ENCODE peak calls at places on chromosome 4, in nine cellular contexts. One of them, this sample, is unnamed.

GRCh38 chr4:82797591-82798081 is 960 bp downstream of the SCD5 start:
- DNase-seq in iPS DF 6.9: no peak
- DNase-seq in HL-60: peak; percentile 7
- DNase-seq in heart left ventricle: no peak
- DNase-seq in mucosa of descending colon: peak; percentile 44
- DNase-seq in HCT116: no peak
- DNase-seq in spleen: no peak
- DNase-seq in IMR-90: peak; percentile 34
- DNase-seq in heart right ventricle: peak; percentile 22
- DNase-seq in this sample: peak; percentile 67

GRCh38 chr4:79294064-79294463 is 31.8 kb downstream of the NAA11 start:
- DNase-seq in iPS DF 6.9: no peak
- DNase-seq in HL-60: no peak
- DNase-seq in heart left ventricle: no peak
- DNase-seq in mucosa of descending colon: no peak
- DNase-seq in HCT116: no peak
- DNase-seq in spleen: no peak
- DNase-seq in IMR-90: no peak
- DNase-seq in heart right ventricle: no peak
- DNase-seq in this sample: no peak

GRCh38 chr4:4849106-4849505 is 10.4 kb upstream of the MSX1 start:
- DNase-seq in iPS DF 6.9: no peak
- DNase-seq in HL-60: no peak
- DNase-seq in heart left ventricle: no peak
- DNase-seq in mucosa of descending colon: no peak
- DNase-seq in HCT116: no peak
- DNase-seq in spleen: peak; percentile 27
- DNase-seq in IMR-90: no peak
- DNase-seq in heart right ventricle: no peak
- DNase-seq in this sample: no peak

GRCh38 chr4:41887821-41888699 is 47.2 kb upstream of the TMEM33 start:
- DNase-seq in iPS DF 6.9: no peak
- DNase-seq in HL-60: peak; percentile 23
- DNase-seq in heart left ventricle: no peak
- DNase-seq in mucosa of descending colon: no peak
- DNase-seq in HCT116: peak; percentile 34
- DNase-seq in spleen: no peak
- DNase-seq in IMR-90: peak; percentile 64
- DNase-seq in heart right ventricle: no peak
- DNase-seq in this sample: peak; percentile 33

GRCh38 chr4:529563-529962 is 30.6 kb downstream of the PIGG start:
- DNase-seq in iPS DF 6.9: no peak
- DNase-seq in HL-60: no peak
- DNase-seq in heart left ventricle: no peak
- DNase-seq in mucosa of descending colon: no peak
- DNase-seq in HCT116: no peak
- DNase-seq in spleen: peak; percentile 41
- DNase-seq in IMR-90: no peak
- DNase-seq in heart right ventricle: no peak
- DNase-seq in this sample: no peak

GRCh38 chr4:123785515-123785914 is 388.9 kb downstream of the SPRY1 start:
- DNase-seq in iPS DF 6.9: peak; percentile 22
- DNase-seq in HL-60: no peak
- DNase-seq in heart left ventricle: peak; percentile 52
- DNase-seq in mucosa of descending colon: no peak
- DNase-seq in HCT116: no peak
- DNase-seq in spleen: no peak
- DNase-seq in IMR-90: peak; percentile 96
- DNase-seq in heart right ventricle: peak; percentile 40
- DNase-seq in this sample: peak; percentile 95

GRCh38 chr4:38566811-38567398 is 97.1 kb upstream of the KLF3 start:
- DNase-seq in iPS DF 6.9: no peak
- DNase-seq in HL-60: no peak
- DNase-seq in heart left ventricle: no peak
- DNase-seq in mucosa of descending colon: no peak
- DNase-seq in HCT116: no peak
- DNase-seq in spleen: no peak
- DNase-seq in IMR-90: no peak
- DNase-seq in heart right ventricle: no peak
- DNase-seq in this sample: no peak

GRCh38 chr4:139142980-139143379 is 34.0 kb downstream of the ELF2 start:
- DNase-seq in iPS DF 6.9: no peak
- DNase-seq in HL-60: no peak
- DNase-seq in heart left ventricle: no peak
- DNase-seq in mucosa of descending colon: no peak
- DNase-seq in HCT116: no peak
- DNase-seq in spleen: no peak
- DNase-seq in IMR-90: no peak
- DNase-seq in heart right ventricle: no peak
- DNase-seq in this sample: no peak

GRCh38 chr4:1239141-1239948 is 9.6 kb downstream of the CTBP1 start:
- DNase-seq in iPS DF 6.9: no peak
- DNase-seq in HL-60: no peak
- DNase-seq in heart left ventricle: peak; percentile 14
- DNase-seq in mucosa of descending colon: peak; percentile 16
- DNase-seq in HCT116: no peak
- DNase-seq in spleen: peak; percentile 59
- DNase-seq in IMR-90: no peak
- DNase-seq in heart right ventricle: peak; percentile 2
- DNase-seq in this sample: no peak

GRCh38 chr4:72424006-72424405 is 145.0 kb downstream of the ADAMTS3 start:
- DNase-seq in iPS DF 6.9: no peak
- DNase-seq in HL-60: no peak
- DNase-seq in heart left ventricle: no peak
- DNase-seq in mucosa of descending colon: no peak
- DNase-seq in HCT116: no peak
- DNase-seq in spleen: no peak
- DNase-seq in IMR-90: no peak
- DNase-seq in heart right ventricle: no peak
- DNase-seq in this sample: no peak

DNA sequence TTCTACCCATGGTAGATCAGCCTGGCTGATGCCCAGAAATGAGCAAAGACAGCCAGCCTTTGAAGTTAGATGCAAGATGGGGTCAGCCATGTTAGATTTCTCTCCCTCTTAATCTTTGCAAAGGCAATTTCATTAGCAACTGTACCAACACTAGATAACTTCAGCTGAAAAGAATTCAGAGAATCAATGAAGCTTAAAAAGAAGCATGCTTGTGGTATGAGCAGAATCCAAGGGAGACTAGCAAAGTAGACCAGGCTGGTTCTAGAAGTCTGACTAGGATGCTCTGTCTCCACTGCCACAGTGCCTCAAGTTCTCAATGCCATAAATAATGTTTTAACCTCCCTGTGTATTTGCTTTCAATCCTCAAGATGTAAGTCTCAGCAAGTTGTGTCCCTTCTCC is 247.3 kb downstream of the SLC7A11 start:
- DNase-seq in iPS DF 6.9: no peak
- DNase-seq in HL-60: no peak
- DNase-seq in heart left ventricle: no peak
- DNase-seq in mucosa of descending colon: no peak
- DNase-seq in HCT116: no peak
- DNase-seq in spleen: no peak
- DNase-seq in IMR-90: peak; percentile 55
- DNase-seq in heart right ventricle: no peak
- DNase-seq in this sample: peak; percentile 24
- H3K4me3 ChIP-seq in iPS DF 6.9: no peak overlapping the region
- H3K4me3 ChIP-seq in HL-60: no peak overlapping the region
- H3K4me3 ChIP-seq in heart left ventricle: no peak overlapping the region
- H3K4me3 ChIP-seq in mucosa of descending colon: no peak overlapping the region
- H3K4me3 ChIP-seq in HCT116: no peak overlapping the region
- H3K4me3 ChIP-seq in spleen: no peak overlapping the region
- H3K4me3 ChIP-seq in IMR-90: no peak overlapping the region
- H3K4me3 ChIP-seq in heart right ventricle: no peak overlapping the region
- H3K4me3 ChIP-seq in this sample: no peak overlapping the region

GRCh38 chr4:147780137-147780777 is 48.4 kb downstream of the ARHGAP10 start:
- DNase-seq in iPS DF 6.9: no peak
- DNase-seq in HL-60: no peak
- DNase-seq in heart left ventricle: no peak
- DNase-seq in mucosa of descending colon: no peak
- DNase-seq in HCT116: no peak
- DNase-seq in spleen: no peak
- DNase-seq in IMR-90: no peak
- DNase-seq in heart right ventricle: no peak
- DNase-seq in this sample: no peak

GRCh38 chr4:147778942-147779341 is 47.1 kb downstream of the ARHGAP10 start:
- DNase-seq in iPS DF 6.9: no peak
- DNase-seq in HL-60: no peak
- DNase-seq in heart left ventricle: no peak
- DNase-seq in mucosa of descending colon: no peak
- DNase-seq in HCT116: no peak
- DNase-seq in spleen: no peak
- DNase-seq in IMR-90: no peak
- DNase-seq in heart right ventricle: no peak
- DNase-seq in this sample: no peak

GRCh38 chr4:147776600-147777175 is 44.8 kb downstream of the ARHGAP10 start:
- DNase-seq in iPS DF 6.9: no peak
- DNase-seq in HL-60: no peak
- DNase-seq in heart left ventricle: no peak
- DNase-seq in mucosa of descending colon: no peak
- DNase-seq in HCT116: no peak
- DNase-seq in spleen: no peak
- DNase-seq in IMR-90: no peak
- DNase-seq in heart right ventricle: no peak
- DNase-seq in this sample: no peak

GRCh38 chr4:147777456-147778091 is 45.7 kb downstream of the ARHGAP10 start:
- DNase-seq in iPS DF 6.9: no peak
- DNase-seq in HL-60: no peak
- DNase-seq in heart left ventricle: no peak
- DNase-seq in mucosa of descending colon: no peak
- DNase-seq in HCT116: peak; percentile 59
- DNase-seq in spleen: no peak
- DNase-seq in IMR-90: peak; percentile 34
- DNase-seq in heart right ventricle: no peak
- DNase-seq in this sample: peak; percentile 51

DNA sequence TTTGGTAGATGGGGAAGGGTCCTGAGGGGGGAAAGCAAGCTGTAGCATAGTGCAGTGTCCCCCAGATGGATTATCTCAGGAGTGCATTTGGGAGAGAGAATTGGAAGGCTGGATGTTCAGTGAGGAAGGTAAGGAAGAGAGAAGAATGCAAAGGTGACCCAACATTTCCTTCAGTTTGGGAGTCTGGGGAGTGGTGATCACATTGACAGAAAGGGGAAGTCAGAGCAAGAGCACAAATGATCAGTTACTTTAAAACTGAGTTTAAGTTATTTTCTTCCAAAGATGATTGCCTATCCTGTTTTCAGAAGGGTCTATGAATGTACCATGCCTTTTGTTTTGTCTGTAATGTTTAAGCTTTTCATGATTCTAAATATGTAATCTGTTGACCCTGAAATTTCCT is 47.6 kb downstream of the ARHGAP10 start:
- DNase-seq in iPS DF 6.9: no peak
- DNase-seq in HL-60: no peak
- DNase-seq in heart left ventricle: no peak
- DNase-seq in mucosa of descending colon: no peak
- DNase-seq in HCT116: no peak
- DNase-seq in spleen: no peak
- DNase-seq in IMR-90: no peak
- DNase-seq in heart right ventricle: no peak
- DNase-seq in this sample: no peak
- H3K4me3 ChIP-seq in iPS DF 6.9: no peak overlapping the region
- H3K4me3 ChIP-seq in HL-60: no peak overlapping the region
- H3K4me3 ChIP-seq in heart left ventricle: no peak overlapping the region
- H3K4me3 ChIP-seq in mucosa of descending colon: no peak overlapping the region
- H3K4me3 ChIP-seq in HCT116: no peak overlapping the region
- H3K4me3 ChIP-seq in spleen: no peak overlapping the region
- H3K4me3 ChIP-seq in IMR-90: no peak overlapping the region
- H3K4me3 ChIP-seq in heart right ventricle: no peak overlapping the region
- H3K4me3 ChIP-seq in this sample: no peak overlapping the region

GRCh38 chr4:163473576-163473975 is at the start of gene TKTL2:
- DNase-seq in iPS DF 6.9: no peak
- DNase-seq in HL-60: no peak
- DNase-seq in heart left ventricle: no peak
- DNase-seq in mucosa of descending colon: no peak
- DNase-seq in HCT116: no peak
- DNase-seq in spleen: peak; percentile 72
- DNase-seq in IMR-90: no peak
- DNase-seq in heart right ventricle: no peak
- DNase-seq in this sample: no peak
- H3K4me3 ChIP-seq in iPS DF 6.9: no peak within 1 kb of the TSS
- H3K4me3 ChIP-seq in HL-60: no peak within 1 kb of the TSS
- H3K4me3 ChIP-seq in heart left ventricle: no peak within 1 kb of the TSS
- H3K4me3 ChIP-seq in mucosa of descending colon: no peak within 1 kb of the TSS
- H3K4me3 ChIP-seq in HCT116: no peak within 1 kb of the TSS
- H3K4me3 ChIP-seq in spleen: no peak within 1 kb of the TSS
- H3K4me3 ChIP-seq in IMR-90: no peak within 1 kb of the TSS
- H3K4me3 ChIP-seq in heart right ventricle: no peak within 1 kb of the TSS
- H3K4me3 ChIP-seq in this sample: no peak within 1 kb of the TSS

GRCh38 chr4:53010320-53010719 is 148.2 kb downstream of the RASL11B start:
- DNase-seq in iPS DF 6.9: no peak
- DNase-seq in HL-60: no peak
- DNase-seq in heart left ventricle: no peak
- DNase-seq in mucosa of descending colon: no peak
- DNase-seq in HCT116: no peak
- DNase-seq in spleen: no peak
- DNase-seq in IMR-90: peak; percentile 53
- DNase-seq in heart right ventricle: no peak
- DNase-seq in this sample: peak; percentile 71
- H3K4me3 ChIP-seq in iPS DF 6.9: no peak overlapping the region
- H3K4me3 ChIP-seq in HL-60: no peak overlapping the region
- H3K4me3 ChIP-seq in heart left ventricle: no peak overlapping the region
- H3K4me3 ChIP-seq in mucosa of descending colon: no peak overlapping the region
- H3K4me3 ChIP-seq in HCT116: no peak overlapping the region
- H3K4me3 ChIP-seq in spleen: no peak overlapping the region
- H3K4me3 ChIP-seq in IMR-90: no peak overlapping the region
- H3K4me3 ChIP-seq in heart right ventricle: no peak overlapping the region
- H3K4me3 ChIP-seq in this sample: no peak overlapping the region